ENCODE peak calls at places on chromosome 19, in ten cellular contexts. Y is effector memory CD4-positive, alpha-beta T cell; L is CD8-positive, alpha-beta T cell; J is dorsolateral prefrontal cortex; Q is esophagus muscularis mucosa; Z is HL-60; G is RWPE2; C is PC-3; D is breast epithelium; R is heart right ventricle. I is an unnamed sample. For H3K27me3, the result is how much of the 10 kb centered on the place peaks cover.

GRCh38 chr19:53594811-53595509 is 36.8 kb upstream of the DPRX start:
- DNase-seq in R (no peak), J (no peak), Q (no peak), G (no peak), L (no peak), Y (no peak), C (no peak), Z (no peak), D (no peak), I (no peak)

GRCh38 chr19:6590458-6591319 is at the start of gene CD70:
- DNase-seq in J (no peak), C (no peak), G (no peak), Y (peak), R (no peak), L (peak), D (no peak), Q (no peak), Z (no peak), I (no peak)

GRCh38 chr19:2168619-2169424 is 5.1 kb downstream of the DOT1L start:
- DNase-seq in Y (peak), D (peak), Z (peak), R (peak), L (peak), C (peak), Q (peak), J (peak), G (peak), I (peak)

GRCh38 chr19:52369463-52370340 is at the start of gene ZNF880:
- DNase-seq in Q (peak), G (peak), Y (peak), R (peak), Z (peak), L (peak), J (peak), D (peak), C (peak), I (peak)

GRCh38 chr19:41799444-41800000 is 3.1 kb downstream of the CEACAM3 start:
- DNase-seq in C (peak), J (no peak), D (no peak), Q (no peak), L (no peak), Y (no peak), R (no peak), G (no peak), Z (no peak), I (no peak)

GRCh38 chr19:40739871-40740703 is 10.2 kb downstream of the ACTMAP start:
- DNase-seq in Q (no peak), C (no peak), R (no peak), Y (no peak), J (no peak), D (no peak), G (no peak), L (no peak), Z (no peak), I (no peak)

GRCh38 chr19:36963262-36963661 is 47.1 kb downstream of the ZNF568 start:
- DNase-seq in Y (no peak), R (no peak), J (no peak), D (no peak), G (no peak), Q (no peak), C (no peak), Z (no peak), L (no peak), I (no peak)

GRCh38 chr19:30997222-30997621 is 352.0 kb downstream of the TSHZ3 start:
- DNase-seq in G (no peak), C (no peak), R (no peak), J (no peak), Q (no peak), Y (no peak), D (no peak), Z (no peak), L (no peak), I (no peak)

GRCh38 chr19:54429176-54429495 is 13.9 kb downstream of the TTYH1 start:
- DNase-seq in D (no peak), L (no peak), J (no peak), Y (no peak), C (no peak), R (no peak), Q (no peak), G (no peak), Z (no peak), I (no peak)

GRCh38 chr19:23241433-23241832 is 8.8 kb downstream of the ZNF724 start:
- DNase-seq in R (no peak), G (no peak), Y (no peak), Q (no peak), D (no peak), L (no peak), Z (no peak), C (no peak), J (no peak), I (no peak)

GRCh38 chr19:4534836-4535658 is at the start of gene PLIN5:
- DNase-seq in D (peak), L (peak), J (peak), Y (no peak), C (peak), Z (peak), G (no peak), Q (no peak), R (peak), I (no peak)

GRCh38 chr19:6608950-6609349 is 18.0 kb upstream of the CD70 start:
- DNase-seq in Q (no peak), J (no peak), R (no peak), G (no peak), L (no peak), Y (no peak), D (no peak), C (no peak), Z (no peak), I (no peak)

GRCh38 chr19:2113436-2114211 is 16.9 kb downstream of the IZUMO4 start:
- DNase-seq in Y (no peak), L (no peak), J (no peak), C (peak), R (no peak), D (no peak), G (no peak), Z (no peak), Q (no peak), I (no peak)

GRCh38 chr19:13036366-13036976 is 41.2 kb downstream of the NFIX start:
- DNase-seq in R (no peak), D (peak), C (peak), G (no peak), Q (no peak), Z (no peak), Y (no peak), J (no peak), L (no peak), I (no peak)

GRCh38 chr19:55333870-55334269 is 5.8 kb upstream of the KMT5C start:
- DNase-seq in J (no peak), G (no peak), Q (no peak), Z (no peak), R (no peak), Y (no peak), D (no peak), C (no peak), L (no peak), I (no peak)

GRCh38 chr19:27887946-27888345 is 1325.0 kb downstream of the UQCRFS1 start:
- DNase-seq in L (no peak), Q (no peak), R (no peak), J (no peak), G (no peak), C (no peak), Z (no peak), Y (no peak), D (no peak), I (no peak)

GRCh38 chr19:42345191-42345812 is 19.9 kb downstream of the MEGF8 start:
- DNase-seq in G (no peak), C (no peak), D (no peak), Z (no peak), R (no peak), Y (no peak), J (no peak), Q (no peak), L (no peak), I (no peak)

GRCh38 chr19:1455336-1456120 is 5.6 kb downstream of the APC2 start:
- DNase-seq in Z (peak), Y (peak), C (peak), G (no peak), L (peak), J (no peak), D (peak), R (no peak), Q (no peak), I (no peak)

GRCh38 chr19:29845576-29846176 is 33.9 kb downstream of the CCNE1 start:
- DNase-seq in R (no peak), D (no peak), Y (peak), Z (peak), C (no peak), Q (no peak), J (no peak), L (peak), G (no peak), I (no peak)

GRCh38 chr19:30113182-30113581 is 171.1 kb downstream of the URI1 start:
- DNase-seq in R (no peak), L (no peak), D (no peak), Q (no peak), Z (no peak), C (no peak), Y (no peak), G (no peak), J (no peak), I (no peak)

GRCh38 chr19:44587863-44588752 is 25.3 kb upstream of the IGSF23 start:
- DNase-seq in Q (no peak), L (no peak), Y (no peak), G (no peak), D (no peak), Z (peak), R (no peak), C (peak), J (no peak), I (peak)

GRCh38 chr19:17321655-17322489 is 12.5 kb downstream of the DDA1 start:
- DNase-seq in Q (no peak), G (no peak), Z (no peak), Y (no peak), C (no peak), J (no peak), R (no peak), L (no peak), D (no peak), I (no peak)

GRCh38 chr19:34904846-34905527 is 21.7 kb upstream of the ZNF30 start:
- DNase-seq in Z (no peak), D (no peak), Y (no peak), G (no peak), Q (no peak), J (no peak), R (no peak), L (no peak), C (no peak), I (no peak)

GRCh38 chr19:2841858-2842574 is 741 bp downstream of the ZNF555 start:
- DNase-seq in R (peak), Y (no peak), J (no peak), L (no peak), Q (no peak), Z (no peak), G (no peak), C (no peak), D (no peak), I (no peak)

GRCh38 chr19:10797541-10798256 is 38.3 kb downstream of the TMED1 start:
- DNase-seq in R (no peak), C (no peak), J (peak), Z (no peak), Y (peak), Q (no peak), D (no peak), G (no peak), L (peak), I (no peak)

GRCh38 chr19:9947441-9947840 is 11.1 kb upstream of the OLFM2 start:
- DNase-seq in G (no peak), R (no peak), Q (no peak), J (no peak), L (no peak), Y (no peak), Z (no peak), D (no peak), C (no peak), I (no peak)

GRCh38 chr19:28960986-28961705 is 251.8 kb downstream of the UQCRFS1 start:
- DNase-seq in G (no peak), D (no peak), J (no peak), Y (no peak), L (no peak), Q (no peak), R (no peak), Z (no peak), C (no peak), I (no peak)

GRCh38 chr19:18294467-18294864 is 13.0 kb upstream of the JUND start:
- DNase-seq in J (peak), R (no peak), Y (peak), D (no peak), G (peak), Z (no peak), L (peak), Q (no peak), C (peak), I (no peak)

GRCh38 chr19:1827566-1828278 is 15.6 kb upstream of the ATP8B3 start:
- DNase-seq in J (no peak), L (no peak), R (no peak), Z (no peak), Y (no peak), C (no peak), D (no peak), G (no peak), Q (no peak), I (no peak)

GRCh38 chr19:4633140-4633967 is 6.0 kb upstream of the TNFAIP8L1 start:
- DNase-seq in Z (peak), J (no peak), D (no peak), R (peak), G (no peak), L (peak), Q (no peak), C (peak), Y (no peak), I (peak)

DNA sequence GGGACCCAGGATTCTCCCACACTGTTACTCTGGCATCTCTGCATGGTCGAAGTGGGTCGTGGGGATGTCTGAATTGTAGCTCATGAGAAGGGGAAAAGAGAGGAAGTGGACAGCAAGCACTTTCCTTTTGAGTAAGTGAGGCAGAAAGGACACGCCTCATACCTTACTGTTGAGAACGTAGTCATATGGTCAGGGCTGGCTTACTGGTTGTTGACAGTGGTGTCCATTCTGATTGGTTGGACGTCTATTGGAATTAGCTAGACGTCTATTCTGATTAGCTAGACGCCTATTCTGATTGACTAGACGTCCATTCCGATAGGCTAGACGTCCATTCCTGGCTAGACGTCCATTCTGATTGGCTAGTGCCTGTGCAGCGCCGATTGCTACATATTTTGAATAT is 12.4 kb downstream of the GRIN2D start:
- DNase-seq in C (peak), Z (no peak), D (no peak), J (no peak), L (no peak), R (no peak), Q (no peak), G (no peak), Y (no peak), I (no peak)
- H3K27me3 ChIP-seq in C (under half), Z (under half), D (under half), J (under half), L (under half), R (under half), Q (under half), G (under half), Y (under half), I (under half)

DNA sequence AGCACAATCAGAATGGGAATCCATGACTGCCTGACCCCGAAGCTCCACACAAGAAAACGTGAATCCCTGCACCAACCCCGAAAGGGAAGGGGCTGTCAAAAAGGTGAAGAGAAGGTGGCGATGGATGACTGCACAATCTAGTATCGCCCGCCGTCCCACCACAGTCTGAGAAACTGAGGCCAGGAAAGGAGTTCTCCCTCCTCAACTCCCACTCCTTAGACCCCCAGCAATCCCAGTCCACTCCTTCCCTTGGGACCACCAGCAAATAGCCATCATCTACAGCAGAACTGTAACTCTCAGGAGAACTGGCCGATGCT is 451 bp downstream of the NOSIP start:
- DNase-seq in L (no peak), D (no peak), C (no peak), R (no peak), Y (no peak), G (no peak), Q (no peak), Z (no peak), J (no peak), I (no peak)
- H3K27ac ChIP-seq in L (peak), D (peak), C (no peak), R (peak), Y (peak), G (peak), Q (peak), Z (peak), J (peak), I (peak)

DNA sequence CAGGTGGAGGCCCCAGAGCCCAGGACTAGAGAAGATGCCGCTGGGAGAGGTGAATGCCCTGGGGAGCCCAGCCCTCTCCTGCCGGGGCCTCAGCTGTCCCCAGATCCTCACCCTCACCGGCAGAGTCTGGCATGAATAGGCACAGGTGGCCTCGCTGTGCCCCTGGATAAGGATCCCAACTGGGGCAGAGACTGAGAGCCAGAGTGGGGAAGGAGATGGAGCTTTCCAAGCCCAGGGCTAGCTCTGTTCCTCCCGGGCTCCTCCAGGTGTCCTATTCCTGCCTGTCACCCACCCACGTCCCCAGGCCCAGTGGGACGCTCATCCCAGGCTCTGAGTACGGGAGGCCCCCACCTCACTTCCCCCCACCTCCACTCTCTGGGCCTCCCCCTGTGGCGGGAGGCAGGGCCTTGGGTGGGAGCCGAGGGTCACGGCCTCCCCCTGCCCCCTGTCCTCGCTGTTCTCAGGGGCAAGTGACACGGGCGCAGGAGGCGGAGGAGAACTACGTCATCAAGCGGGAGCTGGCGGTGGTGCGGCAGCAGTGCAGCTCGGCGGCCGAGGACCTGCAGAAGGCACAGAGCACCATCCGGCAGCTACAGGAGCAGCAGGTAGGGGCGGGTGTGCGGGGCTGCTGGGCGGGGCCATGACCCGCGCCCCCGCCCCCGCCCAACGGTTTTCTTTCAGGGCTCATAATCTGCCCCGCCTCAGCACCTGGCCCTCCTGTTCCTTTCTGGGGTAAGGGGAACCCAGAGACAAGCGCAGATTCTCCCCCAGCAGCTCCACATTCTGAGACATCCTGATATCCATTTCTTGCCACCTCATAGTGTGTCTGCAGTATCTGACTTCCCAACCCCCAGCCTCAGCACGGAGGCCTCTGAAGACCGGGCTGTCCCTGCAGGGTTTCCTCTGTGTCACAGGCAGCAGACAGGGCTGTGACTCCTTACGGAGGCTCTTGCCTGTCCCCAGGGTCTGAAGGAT is 16.2 kb downstream of the PRR36 start:
- DNase-seq in L (no peak), Z (no peak), J (no peak), Y (no peak), Q (no peak), C (no peak), R (no peak), G (no peak), D (no peak), I (no peak)
- H3K4me3 ChIP-seq in L (no peak), Z (no peak), J (no peak), Y (no peak), Q (no peak), C (no peak), R (no peak), G (no peak), D (no peak), I (no peak)

GRCh38 chr19:409006-409514 is at the start of gene C2CD4C:
- DNase-seq in D (no peak), C (no peak), Y (no peak), G (no peak), J (no peak), Q (no peak), L (no peak), R (no peak), Z (no peak), I (no peak)

GRCh38 chr19:411723-412355 is 2.9 kb upstream of the C2CD4C start:
- DNase-seq in L (no peak), D (no peak), R (no peak), Q (no peak), J (peak), G (no peak), Z (no peak), C (no peak), Y (no peak), I (no peak)

GRCh38 chr19:409515-410242 is 732 bp upstream of the C2CD4C start:
- DNase-seq in Y (no peak), C (no peak), D (no peak), Z (no peak), J (no peak), L (no peak), G (peak), R (no peak), Q (no peak), I (no peak)

GRCh38 chr19:408441-409005 is 424 bp downstream of the C2CD4C start:
- DNase-seq in L (no peak), C (no peak), Q (no peak), R (no peak), Y (no peak), G (peak), D (no peak), Z (no peak), J (no peak), I (no peak)

GRCh38 chr19:410243-410781 is 1.4 kb upstream of the C2CD4C start:
- DNase-seq in R (no peak), L (no peak), Y (no peak), D (no peak), C (no peak), G (peak), Q (no peak), J (no peak), Z (no peak), I (no peak)
- H3K27me3 ChIP-seq in R (half or more), L (under half), Y (under half), D (under half), C (under half), G (under half), Q (half or more), J (under half), Z (under half), I (under half)

I was measured in AG04450.